ENCODE peak calls at places on chromosome 12, in five cellular contexts. One of them, this sample, is unnamed.

GRCh38 chr12:18805516-18806248 is 67.8 kb downstream of the CAPZA3 start:
- DNase-seq in A549: no peak
- DNase-seq in ovary: no peak
- DNase-seq in tibial nerve: no peak
- DNase-seq in transverse colon: no peak
- DNase-seq in this sample: no peak

GRCh38 chr12:104201238-104202001 is 14.2 kb upstream of the TXNRD1 start:
- DNase-seq in transverse colon: peak; percentile 26
- DNase-seq in ovary: peak; percentile 33
- DNase-seq in tibial nerve: no peak
- DNase-seq in A549: peak; percentile 86
- DNase-seq in this sample: no peak

GRCh38 chr12:94770397-94770759 is 120.0 kb upstream of the TMCC3 start:
- DNase-seq in ovary: no peak
- DNase-seq in transverse colon: no peak
- DNase-seq in tibial nerve: no peak
- DNase-seq in A549: no peak
- DNase-seq in this sample: no peak

GRCh38 chr12:38886064-38886463 is 19.3 kb downstream of the CPNE8 start:
- DNase-seq in A549: peak; percentile 76
- DNase-seq in transverse colon: peak; percentile 84
- DNase-seq in ovary: no peak
- DNase-seq in tibial nerve: no peak
- DNase-seq in this sample: no peak

GRCh38 chr12:76085159-76085868 is 829 bp upstream of the NAP1L1 start:
- DNase-seq in transverse colon: no peak
- DNase-seq in A549: peak; percentile 68
- DNase-seq in ovary: no peak
- DNase-seq in tibial nerve: no peak
- DNase-seq in this sample: no peak

GRCh38 chr12:20777420-20777819 is 33.1 kb upstream of the SLCO1B3 start:
- DNase-seq in ovary: no peak
- DNase-seq in A549: no peak
- DNase-seq in tibial nerve: no peak
- DNase-seq in transverse colon: no peak
- DNase-seq in this sample: no peak

GRCh38 chr12:116465892-116466291 is 93.3 kb upstream of the MAP1LC3B2 start:
- DNase-seq in tibial nerve: no peak
- DNase-seq in A549: peak; percentile 46
- DNase-seq in transverse colon: no peak
- DNase-seq in ovary: no peak
- DNase-seq in this sample: no peak

GRCh38 chr12:87150969-87151662 is 878.1 kb downstream of the C12orf50 start:
- DNase-seq in transverse colon: no peak
- DNase-seq in tibial nerve: no peak
- DNase-seq in ovary: no peak
- DNase-seq in A549: peak; percentile 32
- DNase-seq in this sample: no peak

GRCh38 chr12:49534806-49535278 is 4.0 kb upstream of the KCNH3 start:
- DNase-seq in transverse colon: no peak
- DNase-seq in A549: no peak
- DNase-seq in tibial nerve: no peak
- DNase-seq in ovary: no peak
- DNase-seq in this sample: no peak

GRCh38 chr12:94818970-94819369 is 168.6 kb upstream of the TMCC3 start:
- DNase-seq in tibial nerve: no peak
- DNase-seq in ovary: no peak
- DNase-seq in transverse colon: no peak
- DNase-seq in A549: no peak
- DNase-seq in this sample: peak; percentile 81

GRCh38 chr12:94248582-94248981 is 100.2 kb downstream of the PLXNC1 start:
- DNase-seq in ovary: no peak
- DNase-seq in tibial nerve: no peak
- DNase-seq in transverse colon: no peak
- DNase-seq in A549: no peak
- DNase-seq in this sample: no peak

GRCh38 chr12:49323524-49324097 is 556 bp downstream of the TROAP start:
- DNase-seq in ovary: no peak
- DNase-seq in tibial nerve: no peak
- DNase-seq in A549: no peak
- DNase-seq in transverse colon: no peak
- DNase-seq in this sample: no peak

GRCh38 chr12:94460594-94460959 is 910 bp upstream of the CEP83 start:
- DNase-seq in ovary: no peak
- DNase-seq in A549: no peak
- DNase-seq in tibial nerve: no peak
- DNase-seq in transverse colon: no peak
- DNase-seq in this sample: no peak

GRCh38 chr12:132922676-132923075 is 33.4 kb downstream of the ZNF605 start:
- DNase-seq in A549: no peak
- DNase-seq in tibial nerve: no peak
- DNase-seq in transverse colon: no peak
- DNase-seq in ovary: no peak
- DNase-seq in this sample: no peak

GRCh38 chr12:104155711-104156555 is 17.9 kb upstream of the NFYB start:
- DNase-seq in ovary: no peak
- DNase-seq in transverse colon: no peak
- DNase-seq in tibial nerve: no peak
- DNase-seq in A549: no peak
- DNase-seq in this sample: no peak

GRCh38 chr12:114916531-114916930 is 232.6 kb upstream of the TBX3 start:
- DNase-seq in A549: no peak
- DNase-seq in ovary: no peak
- DNase-seq in tibial nerve: no peak
- DNase-seq in transverse colon: no peak
- DNase-seq in this sample: no peak

GRCh38 chr12:90323217-90323616 is 614.6 kb upstream of the ATP2B1 start:
- DNase-seq in A549: no peak
- DNase-seq in transverse colon: no peak
- DNase-seq in tibial nerve: no peak
- DNase-seq in ovary: no peak
- DNase-seq in this sample: no peak

GRCh38 chr12:62631531-62632520 is 165.2 kb downstream of the MON2 start:
- DNase-seq in ovary: peak; percentile 69
- DNase-seq in tibial nerve: peak; percentile 45
- DNase-seq in A549: peak; percentile 68
- DNase-seq in transverse colon: peak; percentile 61
- DNase-seq in this sample: peak; percentile 92

GRCh38 chr12:642633-643477 is 20.4 kb downstream of the NINJ2 start:
- DNase-seq in tibial nerve: no peak
- DNase-seq in transverse colon: peak; percentile 84
- DNase-seq in A549: peak; percentile 83
- DNase-seq in ovary: peak; percentile 78
- DNase-seq in this sample: no peak

GRCh38 chr12:11827096-11827841 is 177.8 kb downstream of the ETV6 start:
- DNase-seq in A549: no peak
- DNase-seq in ovary: no peak
- DNase-seq in tibial nerve: no peak
- DNase-seq in transverse colon: no peak
- DNase-seq in this sample: no peak

GRCh38 chr12:44817687-44818086 is 58.4 kb downstream of the NELL2 start:
- DNase-seq in A549: no peak
- DNase-seq in transverse colon: no peak
- DNase-seq in tibial nerve: no peak
- DNase-seq in ovary: no peak
- DNase-seq in this sample: no peak

GRCh38 chr12:31214626-31215520 is 111.1 kb downstream of the SINHCAF start:
- DNase-seq in tibial nerve: no peak
- DNase-seq in transverse colon: no peak
- DNase-seq in A549: no peak
- DNase-seq in ovary: no peak
- DNase-seq in this sample: peak; percentile 84

GRCh38 chr12:125549836-125550235 is 484.6 kb downstream of the AACS start:
- DNase-seq in transverse colon: no peak
- DNase-seq in tibial nerve: no peak
- DNase-seq in A549: peak; percentile 6
- DNase-seq in ovary: no peak
- DNase-seq in this sample: no peak

GRCh38 chr12:107490000-107490399 is 195.6 kb upstream of the PWP1 start:
- DNase-seq in A549: no peak
- DNase-seq in ovary: no peak
- DNase-seq in transverse colon: no peak
- DNase-seq in tibial nerve: no peak
- DNase-seq in this sample: no peak

GRCh38 chr12:11171953-11172675 is 1.1 kb downstream of the SMIM10L1 start:
- DNase-seq in tibial nerve: no peak
- DNase-seq in ovary: no peak
- DNase-seq in transverse colon: no peak
- DNase-seq in A549: peak; percentile 21
- DNase-seq in this sample: no peak

GRCh38 chr12:13534242-13534641 is 337.7 kb downstream of the EMP1 start:
- DNase-seq in A549: no peak
- DNase-seq in ovary: no peak
- DNase-seq in tibial nerve: no peak
- DNase-seq in transverse colon: no peak
- DNase-seq in this sample: no peak

GRCh38 chr12:54166543-54167499 is 22.0 kb downstream of the SMUG1 start:
- DNase-seq in A549: no peak
- DNase-seq in ovary: no peak
- DNase-seq in tibial nerve: no peak
- DNase-seq in transverse colon: no peak
- DNase-seq in this sample: no peak

GRCh38 chr12:121711925-121712461 is 559 bp upstream of the TMEM120B start:
- DNase-seq in A549: peak; percentile 53
- DNase-seq in transverse colon: peak; percentile 32
- DNase-seq in ovary: no peak
- DNase-seq in tibial nerve: no peak
- DNase-seq in this sample: no peak

DNA sequence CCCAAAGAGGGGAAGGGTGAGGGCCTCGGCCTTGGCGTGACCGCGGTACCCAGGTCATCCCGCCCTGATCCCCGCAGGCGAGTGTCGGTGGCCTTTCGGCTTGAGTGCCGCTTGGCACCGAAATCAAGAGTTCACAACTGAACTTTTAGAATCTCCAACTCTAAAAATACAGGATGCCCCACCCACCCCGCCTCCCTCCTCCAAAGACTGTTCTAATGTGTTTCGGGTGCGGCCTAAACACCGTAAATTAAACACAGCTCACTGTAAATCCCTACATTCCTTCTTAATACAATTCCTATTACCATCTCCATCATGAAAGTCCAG is 11.4 kb downstream of the SCNN1A start:
- DNase-seq in ovary: no peak
- DNase-seq in tibial nerve: peak; percentile 50
- DNase-seq in transverse colon: no peak
- DNase-seq in A549: no peak
- DNase-seq in this sample: no peak
- TF ChIP-seq EP300 in ovary: no peak
- TF ChIP-seq EP300 in tibial nerve: peak; percentile 46
- TF ChIP-seq EP300 in transverse colon: no peak
- TF ChIP-seq EP300 in A549: no peak
- TF ChIP-seq EP300 in this sample: no peak

DNA sequence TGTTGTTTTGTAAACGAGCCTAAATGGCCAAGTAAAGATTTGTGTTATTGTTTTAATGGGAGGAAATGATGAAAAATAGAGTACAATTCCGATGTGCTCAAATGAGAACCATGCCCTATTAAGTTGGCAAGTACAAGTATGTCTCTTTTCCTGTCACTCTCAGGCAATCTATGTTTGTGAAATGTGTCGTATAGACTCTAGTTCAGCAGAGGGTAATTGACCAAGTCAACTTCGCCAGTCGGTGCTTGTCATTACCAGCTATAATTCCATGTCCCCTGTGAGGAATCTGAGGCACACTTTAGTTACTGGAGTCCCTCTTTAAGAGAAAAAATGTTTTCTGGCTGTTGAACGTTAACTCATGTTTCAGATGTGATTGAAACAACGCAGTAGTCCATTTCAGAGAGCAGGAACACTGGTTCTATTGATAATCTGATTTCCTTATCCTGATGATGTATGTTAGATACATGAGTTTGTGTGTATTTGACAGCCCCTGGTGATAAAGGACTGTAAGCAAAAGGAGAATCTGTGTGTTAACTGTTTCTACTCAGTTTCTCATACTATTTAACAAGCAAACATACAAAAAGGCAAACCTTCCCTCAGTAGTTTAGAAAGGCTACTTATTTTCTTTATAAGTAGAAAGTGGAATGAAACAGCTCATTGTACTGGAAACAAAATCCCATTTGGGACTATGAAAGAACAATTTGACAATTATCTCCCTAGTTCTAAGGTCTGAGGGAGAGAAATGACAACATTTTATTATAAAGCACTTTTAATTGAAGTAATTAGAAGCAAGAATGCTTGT is 161.2 kb upstream of the TRHDE start:
- DNase-seq in A549: no peak
- DNase-seq in transverse colon: no peak
- DNase-seq in tibial nerve: no peak
- DNase-seq in ovary: no peak
- DNase-seq in this sample: no peak
- TF ChIP-seq EP300 in A549: no peak
- TF ChIP-seq EP300 in transverse colon: no peak
- TF ChIP-seq EP300 in tibial nerve: no peak
- TF ChIP-seq EP300 in ovary: no peak
- TF ChIP-seq EP300 in this sample: no peak

GRCh38 chr12:127809236-127809635 is 457.7 kb upstream of the TMEM132C start:
- DNase-seq in tibial nerve: no peak
- DNase-seq in transverse colon: no peak
- DNase-seq in A549: peak; percentile 23
- DNase-seq in ovary: no peak
- DNase-seq in this sample: no peak
- TF ChIP-seq EP300 in tibial nerve: peak; percentile 17
- TF ChIP-seq EP300 in transverse colon: no peak
- TF ChIP-seq EP300 in A549: no peak
- TF ChIP-seq EP300 in ovary: no peak
- TF ChIP-seq EP300 in this sample: no peak

GRCh38 chr12:4649358-4649661 is 396 bp downstream of the NDUFA9 start:
- DNase-seq in ovary: no peak
- DNase-seq in tibial nerve: no peak
- DNase-seq in A549: no peak
- DNase-seq in transverse colon: no peak
- DNase-seq in this sample: no peak

GRCh38 chr12:4645023-4645422 is 3.8 kb downstream of the AKAP3 start:
- DNase-seq in A549: no peak
- DNase-seq in ovary: no peak
- DNase-seq in tibial nerve: no peak
- DNase-seq in transverse colon: no peak
- DNase-seq in this sample: no peak

GRCh38 chr12:4648099-4648498 is 752 bp downstream of the AKAP3 start:
- DNase-seq in A549: no peak
- DNase-seq in transverse colon: no peak
- DNase-seq in tibial nerve: no peak
- DNase-seq in ovary: no peak
- DNase-seq in this sample: no peak

GRCh38 chr12:4653257-4653656 is 4.3 kb downstream of the NDUFA9 start:
- DNase-seq in ovary: no peak
- DNase-seq in transverse colon: no peak
- DNase-seq in A549: no peak
- DNase-seq in tibial nerve: no peak
- DNase-seq in this sample: no peak

GRCh38 chr12:4648499-4649357 is at the start of the genes AKAP3 and NDUFA9:
- DNase-seq in transverse colon: peak; percentile 86
- DNase-seq in tibial nerve: peak; percentile 44
- DNase-seq in ovary: peak; percentile 78
- DNase-seq in A549: peak; percentile 87
- DNase-seq in this sample: peak; percentile 95
- TF ChIP-seq EP300 in transverse colon: no peak
- TF ChIP-seq EP300 in tibial nerve: peak; percentile 95
- TF ChIP-seq EP300 in ovary: no peak
- TF ChIP-seq EP300 in A549: no peak
- TF ChIP-seq EP300 in this sample: no peak

GRCh38 chr12:124401563-124402180 is 106.8 kb downstream of the RFLNA start:
- DNase-seq in ovary: no peak
- DNase-seq in transverse colon: no peak
- DNase-seq in A549: no peak
- DNase-seq in tibial nerve: no peak
- DNase-seq in this sample: no peak
- TF ChIP-seq EP300 in ovary: no peak
- TF ChIP-seq EP300 in transverse colon: no peak
- TF ChIP-seq EP300 in A549: no peak
- TF ChIP-seq EP300 in tibial nerve: no peak
- TF ChIP-seq EP300 in this sample: no peak

This sample was measured in esophagus muscularis mucosa.